ENCODE peak calls at places on chromosome 1, in seven cellular contexts. One of them, this sample, is unnamed.

GRCh38 chr1:205251576-205251975 is 23.8 kb downstream of the TMCC2 start:
- DNase-seq in lower lobe of right lung: no peak
- DNase-seq in Peyer's patch: no peak
- DNase-seq in lung: no peak
- DNase-seq in heart right ventricle: no peak
- DNase-seq in GM12865: no peak
- DNase-seq in heart left ventricle: no peak
- DNase-seq in this sample: no peak

GRCh38 chr1:9267352-9267686 is 25.4 kb upstream of the SPSB1 start:
- DNase-seq in lower lobe of right lung: no peak
- DNase-seq in Peyer's patch: no peak
- DNase-seq in lung: no peak
- DNase-seq in heart right ventricle: no peak
- DNase-seq in GM12865: no peak
- DNase-seq in heart left ventricle: no peak
- DNase-seq in this sample: no peak

GRCh38 chr1:959730-960039 is 629 bp upstream of the NOC2L start:
- DNase-seq in lower lobe of right lung: no peak
- DNase-seq in Peyer's patch: no peak
- DNase-seq in lung: no peak
- DNase-seq in heart right ventricle: no peak
- DNase-seq in GM12865: no peak
- DNase-seq in heart left ventricle: no peak
- DNase-seq in this sample: no peak

GRCh38 chr1:237570530-237570929 is 320.2 kb downstream of the ZP4 start:
- DNase-seq in lower lobe of right lung: no peak
- DNase-seq in Peyer's patch: no peak
- DNase-seq in lung: no peak
- DNase-seq in heart right ventricle: no peak
- DNase-seq in GM12865: no peak
- DNase-seq in heart left ventricle: no peak
- DNase-seq in this sample: no peak

GRCh38 chr1:221878134-221878533 is 136.2 kb upstream of the DUSP10 start:
- DNase-seq in lower lobe of right lung: no peak
- DNase-seq in Peyer's patch: no peak
- DNase-seq in lung: no peak
- DNase-seq in heart right ventricle: no peak
- DNase-seq in GM12865: peak; percentile 62
- DNase-seq in heart left ventricle: no peak
- DNase-seq in this sample: peak; percentile 5

GRCh38 chr1:94720091-94720793 is 99.9 kb upstream of the SLC44A3 start:
- DNase-seq in lower lobe of right lung: peak; percentile 75
- DNase-seq in Peyer's patch: no peak
- DNase-seq in lung: no peak
- DNase-seq in heart right ventricle: no peak
- DNase-seq in GM12865: peak; percentile 81
- DNase-seq in heart left ventricle: no peak
- DNase-seq in this sample: no peak

GRCh38 chr1:155729031-155729898 is 40.4 kb downstream of the DAP3 start:
- DNase-seq in lower lobe of right lung: no peak
- DNase-seq in Peyer's patch: no peak
- DNase-seq in lung: peak; percentile 51
- DNase-seq in heart right ventricle: peak; percentile 43
- DNase-seq in GM12865: peak; percentile 44
- DNase-seq in heart left ventricle: no peak
- DNase-seq in this sample: peak; percentile 72

GRCh38 chr1:19676438-19676922 is 11.8 kb downstream of the HTR6 start:
- DNase-seq in lower lobe of right lung: no peak
- DNase-seq in Peyer's patch: no peak
- DNase-seq in lung: peak; percentile 47
- DNase-seq in heart right ventricle: peak; percentile 66
- DNase-seq in GM12865: peak; percentile 27
- DNase-seq in heart left ventricle: peak; percentile 70
- DNase-seq in this sample: peak; percentile 93

GRCh38 chr1:94239796-94240195 is 2.4 kb upstream of the ARHGAP29 start:
- DNase-seq in lower lobe of right lung: no peak
- DNase-seq in Peyer's patch: no peak
- DNase-seq in lung: no peak
- DNase-seq in heart right ventricle: no peak
- DNase-seq in GM12865: no peak
- DNase-seq in heart left ventricle: no peak
- DNase-seq in this sample: no peak

DNA sequence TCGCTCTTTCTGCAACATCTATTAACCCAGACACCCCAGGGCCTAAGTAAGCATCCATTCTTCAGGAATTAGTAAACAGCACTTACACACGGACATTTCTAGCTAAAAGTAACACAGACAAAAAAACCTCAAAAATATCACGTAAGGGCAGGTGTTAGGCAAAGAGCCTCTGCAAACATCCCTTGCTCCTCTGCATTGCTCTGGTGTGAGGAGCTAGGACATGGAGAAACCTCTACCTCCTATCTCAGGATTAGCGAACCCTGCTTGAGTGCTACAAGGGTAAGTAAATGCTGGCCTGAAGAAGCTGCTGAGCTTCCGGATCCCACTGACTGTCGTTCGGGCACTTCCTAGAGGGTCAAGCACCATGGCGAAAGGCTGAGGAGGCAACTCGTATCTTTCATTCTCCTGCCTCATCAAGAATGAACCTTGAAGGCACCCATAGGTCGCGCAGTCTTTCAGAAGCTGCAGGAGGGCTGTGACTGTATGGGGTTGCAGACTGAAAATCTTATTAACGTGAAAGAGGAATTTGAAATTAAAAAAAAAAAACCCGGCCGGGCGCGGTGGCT is 2.1 kb downstream of the PTGER3 start:
- DNase-seq in lower lobe of right lung: no peak
- DNase-seq in Peyer's patch: no peak
- DNase-seq in lung: no peak
- DNase-seq in heart right ventricle: no peak
- DNase-seq in GM12865: no peak
- DNase-seq in heart left ventricle: no peak
- DNase-seq in this sample: no peak
- H3K4me3 ChIP-seq in lower lobe of right lung: peak overlapping the region; percentile 10
- H3K4me3 ChIP-seq in Peyer's patch: no peak overlapping the region
- H3K4me3 ChIP-seq in lung: no peak overlapping the region
- H3K4me3 ChIP-seq in heart right ventricle: no peak overlapping the region
- H3K4me3 ChIP-seq in GM12865: no peak overlapping the region
- H3K4me3 ChIP-seq in heart left ventricle: no peak overlapping the region
- H3K4me3 ChIP-seq in this sample: peak overlapping the region; percentile 18

GRCh38 chr1:15972409-15972808 is 3.5 kb downstream of the ZBTB17 start:
- DNase-seq in lower lobe of right lung: no peak
- DNase-seq in Peyer's patch: no peak
- DNase-seq in lung: no peak
- DNase-seq in heart right ventricle: no peak
- DNase-seq in GM12865: no peak
- DNase-seq in heart left ventricle: no peak
- DNase-seq in this sample: no peak

GRCh38 chr1:15973772-15974171 is 2.1 kb downstream of the ZBTB17 start:
- DNase-seq in lower lobe of right lung: no peak
- DNase-seq in Peyer's patch: no peak
- DNase-seq in lung: no peak
- DNase-seq in heart right ventricle: no peak
- DNase-seq in GM12865: no peak
- DNase-seq in heart left ventricle: no peak
- DNase-seq in this sample: no peak

GRCh38 chr1:15975358-15975804 is 520 bp downstream of the ZBTB17 start:
- DNase-seq in lower lobe of right lung: peak; percentile 65
- DNase-seq in Peyer's patch: no peak
- DNase-seq in lung: peak; percentile 51
- DNase-seq in heart right ventricle: peak; percentile 35
- DNase-seq in GM12865: peak; percentile 83
- DNase-seq in heart left ventricle: peak; percentile 78
- DNase-seq in this sample: peak; percentile 48

GRCh38 chr1:15974855-15975254 is 1.0 kb downstream of the ZBTB17 start:
- DNase-seq in lower lobe of right lung: no peak
- DNase-seq in Peyer's patch: no peak
- DNase-seq in lung: no peak
- DNase-seq in heart right ventricle: no peak
- DNase-seq in GM12865: peak; percentile 80
- DNase-seq in heart left ventricle: no peak
- DNase-seq in this sample: no peak

GRCh38 chr1:15975805-15976680 is at the start of gene ZBTB17:
- DNase-seq in lower lobe of right lung: peak; percentile 96
- DNase-seq in Peyer's patch: peak; percentile 94
- DNase-seq in lung: peak; percentile 92
- DNase-seq in heart right ventricle: peak; percentile 92
- DNase-seq in GM12865: peak; percentile 97
- DNase-seq in heart left ventricle: peak; percentile 97
- DNase-seq in this sample: peak; percentile 88
- TF ChIP-seq CTCF in lower lobe of right lung: no peak
- TF ChIP-seq CTCF in Peyer's patch: no peak
- TF ChIP-seq CTCF in lung: no peak
- TF ChIP-seq CTCF in heart right ventricle: no peak
- TF ChIP-seq CTCF in GM12865: no peak
- TF ChIP-seq CTCF in heart left ventricle: no peak
- TF ChIP-seq CTCF in this sample: no peak

GRCh38 chr1:235075121-235075954 is 53.3 kb downstream of the TOMM20 start:
- DNase-seq in lower lobe of right lung: peak; percentile 81
- DNase-seq in Peyer's patch: no peak
- DNase-seq in lung: peak; percentile 71
- DNase-seq in heart right ventricle: peak; percentile 86
- DNase-seq in GM12865: peak; percentile 96
- DNase-seq in heart left ventricle: peak; percentile 78
- DNase-seq in this sample: peak; percentile 92
- H3K4me3 ChIP-seq in lower lobe of right lung: peak overlapping the region; percentile 4
- H3K4me3 ChIP-seq in Peyer's patch: peak overlapping the region; percentile 35
- H3K4me3 ChIP-seq in lung: no peak overlapping the region
- H3K4me3 ChIP-seq in heart right ventricle: peak overlapping the region; percentile 19
- H3K4me3 ChIP-seq in GM12865: peak overlapping the region; percentile 58
- H3K4me3 ChIP-seq in heart left ventricle: no peak overlapping the region
- H3K4me3 ChIP-seq in this sample: peak overlapping the region; percentile 35

DNA sequence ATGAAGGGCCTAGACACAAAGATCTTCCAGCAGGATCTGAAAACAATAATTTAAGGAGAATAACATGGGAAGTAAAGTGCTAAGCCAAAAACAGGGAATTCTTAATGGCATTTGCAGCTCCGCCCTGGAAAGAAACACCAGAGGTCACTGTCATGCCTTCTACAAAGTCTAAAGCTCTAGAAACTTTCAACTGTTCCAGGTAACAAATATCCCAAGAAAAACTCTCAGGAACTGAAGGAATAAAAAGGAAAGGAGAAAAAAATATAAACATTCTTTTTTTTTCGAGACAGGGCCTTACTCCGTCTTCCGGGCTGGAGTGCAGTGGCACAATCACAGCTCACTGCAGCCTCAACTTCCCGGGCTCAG is 13.2 kb downstream of the ZC3H12A start:
- DNase-seq in lower lobe of right lung: no peak
- DNase-seq in Peyer's patch: no peak
- DNase-seq in lung: no peak
- DNase-seq in heart right ventricle: no peak
- DNase-seq in GM12865: no peak
- DNase-seq in heart left ventricle: no peak
- DNase-seq in this sample: no peak
- TF ChIP-seq CTCF in lower lobe of right lung: no peak
- TF ChIP-seq CTCF in Peyer's patch: no peak
- TF ChIP-seq CTCF in lung: no peak
- TF ChIP-seq CTCF in heart right ventricle: peak; percentile 29
- TF ChIP-seq CTCF in GM12865: no peak
- TF ChIP-seq CTCF in heart left ventricle: no peak
- TF ChIP-seq CTCF in this sample: no peak

DNA sequence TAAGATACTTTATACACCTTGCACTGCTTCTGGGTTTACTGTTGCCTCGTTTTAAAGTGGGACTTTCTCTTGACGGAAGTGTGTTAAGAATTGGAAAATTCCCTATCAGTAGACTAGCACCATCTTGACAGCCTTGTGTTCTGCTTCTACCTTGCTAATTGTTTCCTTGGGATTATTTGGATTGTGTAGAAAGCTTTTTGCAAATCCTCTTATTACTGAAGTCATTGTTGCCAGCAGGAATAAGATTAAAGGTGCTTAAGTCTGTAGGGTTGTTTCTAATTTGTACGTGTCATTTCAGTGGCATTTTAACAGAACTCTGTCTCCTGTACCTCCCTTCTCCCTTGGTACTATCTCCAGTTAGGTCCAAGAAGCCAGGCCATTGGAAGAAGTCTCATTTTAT is 107.6 kb downstream of the POU2F1 start:
- DNase-seq in lower lobe of right lung: no peak
- DNase-seq in Peyer's patch: no peak
- DNase-seq in lung: no peak
- DNase-seq in heart right ventricle: no peak
- DNase-seq in GM12865: peak; percentile 19
- DNase-seq in heart left ventricle: no peak
- DNase-seq in this sample: no peak
- H3K4me3 ChIP-seq in lower lobe of right lung: no peak overlapping the region
- H3K4me3 ChIP-seq in Peyer's patch: no peak overlapping the region
- H3K4me3 ChIP-seq in lung: no peak overlapping the region
- H3K4me3 ChIP-seq in heart right ventricle: no peak overlapping the region
- H3K4me3 ChIP-seq in GM12865: peak overlapping the region; percentile 59
- H3K4me3 ChIP-seq in heart left ventricle: no peak overlapping the region
- H3K4me3 ChIP-seq in this sample: no peak overlapping the region

GRCh38 chr1:87296220-87296619 is 32.5 kb upstream of the LMO4 start:
- DNase-seq in lower lobe of right lung: no peak
- DNase-seq in Peyer's patch: no peak
- DNase-seq in lung: no peak
- DNase-seq in heart right ventricle: no peak
- DNase-seq in GM12865: no peak
- DNase-seq in heart left ventricle: no peak
- DNase-seq in this sample: no peak

GRCh38 chr1:87291107-87291506 is 37.6 kb upstream of the LMO4 start:
- DNase-seq in lower lobe of right lung: no peak
- DNase-seq in Peyer's patch: no peak
- DNase-seq in lung: no peak
- DNase-seq in heart right ventricle: no peak
- DNase-seq in GM12865: no peak
- DNase-seq in heart left ventricle: no peak
- DNase-seq in this sample: peak; percentile 90

GRCh38 chr1:87294633-87295032 is 34.0 kb upstream of the LMO4 start:
- DNase-seq in lower lobe of right lung: no peak
- DNase-seq in Peyer's patch: no peak
- DNase-seq in lung: no peak
- DNase-seq in heart right ventricle: no peak
- DNase-seq in GM12865: no peak
- DNase-seq in heart left ventricle: no peak
- DNase-seq in this sample: no peak

GRCh38 chr1:87295720-87296119 is 33.0 kb upstream of the LMO4 start:
- DNase-seq in lower lobe of right lung: no peak
- DNase-seq in Peyer's patch: no peak
- DNase-seq in lung: no peak
- DNase-seq in heart right ventricle: no peak
- DNase-seq in GM12865: no peak
- DNase-seq in heart left ventricle: no peak
- DNase-seq in this sample: no peak

GRCh38 chr1:87292684-87293493 is 35.8 kb upstream of the LMO4 start:
- DNase-seq in lower lobe of right lung: no peak
- DNase-seq in Peyer's patch: no peak
- DNase-seq in lung: peak; percentile 47
- DNase-seq in heart right ventricle: peak; percentile 66
- DNase-seq in GM12865: peak; percentile 71
- DNase-seq in heart left ventricle: no peak
- DNase-seq in this sample: peak; percentile 53
- TF ChIP-seq CTCF in lower lobe of right lung: peak; percentile 81
- TF ChIP-seq CTCF in Peyer's patch: peak; percentile 60
- TF ChIP-seq CTCF in lung: peak; percentile 64
- TF ChIP-seq CTCF in heart right ventricle: peak; percentile 80
- TF ChIP-seq CTCF in GM12865: peak; percentile 65
- TF ChIP-seq CTCF in heart left ventricle: peak; percentile 77
- TF ChIP-seq CTCF in this sample: peak; percentile 80

GRCh38 chr1:152108899-152109222 is 6.4 kb downstream of the TCHH start:
- DNase-seq in lower lobe of right lung: no peak
- DNase-seq in Peyer's patch: no peak
- DNase-seq in lung: no peak
- DNase-seq in heart right ventricle: no peak
- DNase-seq in GM12865: no peak
- DNase-seq in heart left ventricle: no peak
- DNase-seq in this sample: peak; percentile 1
- H3K4me3 ChIP-seq in lower lobe of right lung: peak overlapping the region; percentile 61
- H3K4me3 ChIP-seq in Peyer's patch: no peak overlapping the region
- H3K4me3 ChIP-seq in lung: no peak overlapping the region
- H3K4me3 ChIP-seq in heart right ventricle: peak overlapping the region; percentile 55
- H3K4me3 ChIP-seq in GM12865: no peak overlapping the region
- H3K4me3 ChIP-seq in heart left ventricle: peak overlapping the region; percentile 1
- H3K4me3 ChIP-seq in this sample: peak overlapping the region; percentile 59

This sample was measured in AG10803.